ENCODE peak calls at places on chromosomes 12 and 14, in eight cellular contexts. U is neural progenitor cell; K is activated CD4-positive, alpha-beta T cell treated with anti-CD3 and anti-CD28 coated beads, Interleukin-2, amount 10 ng/mL, durations not matched to agents 7 days and 5 days; H is small intestine; M is MG63; T is endothelial cell; F is Calu3; C is lower leg skin. I is an unnamed sample.

GRCh38 chr12:115932073-115932472 is 345.4 kb downstream of the MED13L start:
- DNase-seq in C (peak), U (no peak), M (no peak), H (no peak), T (no peak), F (no peak), K (no peak), I (no peak)

GRCh38 chr12:40499856-40500255 is 192.4 kb upstream of the CNTN1 start:
- DNase-seq in C (no peak), F (no peak), K (no peak), T (no peak), U (no peak), M (no peak), H (no peak), I (no peak)

GRCh38 chr12:98894412-98895085 is 249.5 kb downstream of the APAF1 start:
- DNase-seq in T (peak), K (no peak), H (no peak), F (no peak), C (no peak), U (peak), M (no peak), I (no peak)

GRCh38 chr12:77402726-77403125 is 337.4 kb upstream of the E2F7 start:
- DNase-seq in K (no peak), H (no peak), M (no peak), C (no peak), F (no peak), T (no peak), U (no peak), I (no peak)

GRCh38 chr12:46659844-46660243 is 166.0 kb downstream of the SLC38A4 start:
- DNase-seq in H (no peak), K (no peak), C (no peak), F (no peak), T (no peak), M (no peak), U (no peak), I (no peak)

GRCh38 chr12:66942741-66943465 is 264.0 kb upstream of the GRIP1 start:
- DNase-seq in K (no peak), F (no peak), H (no peak), U (peak), C (no peak), T (peak), M (no peak), I (peak)

GRCh38 chr12:110312581-110313360 is 31.7 kb downstream of the ATP2A2 start:
- DNase-seq in T (no peak), M (peak), F (peak), C (no peak), H (peak), U (no peak), K (no peak), I (no peak)

GRCh38 chr14:54098536-54098935 is 141.9 kb upstream of the BMP4 start:
- DNase-seq in K (no peak), M (no peak), F (no peak), H (no peak), C (no peak), U (no peak), T (no peak), I (no peak)

GRCh38 chr12:107326237-107326636 is 232.9 kb upstream of the CRY1 start:
- DNase-seq in K (no peak), U (no peak), C (no peak), H (no peak), F (no peak), T (no peak), M (no peak), I (no peak)

GRCh38 chr14:98946995-98947394 is 325.0 kb downstream of the BCL11B start:
- DNase-seq in F (no peak), M (peak), H (no peak), K (no peak), C (peak), T (no peak), U (peak), I (no peak)

GRCh38 chr14:53840444-53840843 is 116.2 kb downstream of the BMP4 start:
- DNase-seq in M (no peak), T (no peak), U (no peak), K (no peak), C (no peak), H (peak), F (peak), I (no peak)

GRCh38 chr12:47990351-47991105 is 13.7 kb downstream of the COL2A1 start:
- DNase-seq in H (peak), F (no peak), K (peak), U (no peak), C (peak), M (no peak), T (no peak), I (no peak)

GRCh38 chr14:89212386-89213235 is 204.4 kb downstream of the FOXN3 start:
- DNase-seq in H (no peak), K (no peak), C (no peak), U (no peak), T (no peak), M (no peak), F (no peak), I (no peak)

GRCh38 chr14:75979641-75980422 is 2.0 kb downstream of the TGFB3 start:
- DNase-seq in M (no peak), T (no peak), F (no peak), H (no peak), K (no peak), U (no peak), C (peak), I (no peak)

GRCh38 chr12:6215932-6216494 is 15.8 kb downstream of the CD9 start:
- DNase-seq in K (no peak), T (no peak), U (no peak), H (peak), C (peak), M (peak), F (peak), I (no peak)

GRCh38 chr12:51470116-51470515 is 45.5 kb downstream of the SLC4A8 start:
- DNase-seq in M (no peak), C (no peak), F (no peak), H (no peak), T (no peak), U (no peak), K (no peak), I (no peak)

GRCh38 chr12:43696154-43696553 is 62.4 kb downstream of the PUS7L start:
- DNase-seq in H (no peak), C (no peak), F (no peak), U (no peak), K (no peak), T (no peak), M (no peak), I (no peak)

GRCh38 chr14:91886961-91887360 is 19.6 kb upstream of the TC2N start:
- DNase-seq in C (no peak), F (no peak), K (no peak), T (no peak), U (no peak), H (no peak), M (no peak), I (no peak)

GRCh38 chr12:82857276-82857675 is 170.6 kb downstream of the TMTC2 start:
- DNase-seq in K (no peak), C (no peak), F (no peak), T (no peak), U (no peak), M (no peak), H (no peak), I (no peak)

GRCh38 chr14:43166163-43166562 is 1340.9 kb downstream of the FSCB start:
- DNase-seq in K (no peak), H (no peak), M (no peak), F (no peak), C (no peak), T (no peak), U (no peak), I (no peak)

GRCh38 chr14:40280652-40281051 is 848.4 kb upstream of the FBXO33 start:
- DNase-seq in M (no peak), K (no peak), H (no peak), F (no peak), T (no peak), U (no peak), C (no peak), I (no peak)

GRCh38 chr12:132049442-132049841 is 94.7 kb downstream of the DDX51 start:
- DNase-seq in H (no peak), F (no peak), K (no peak), U (no peak), C (no peak), M (no peak), T (no peak), I (no peak)

GRCh38 chr12:103348935-103349334 is 146.8 kb downstream of the C12orf42 start:
- DNase-seq in H (no peak), K (no peak), T (no peak), M (no peak), F (no peak), C (no peak), U (no peak), I (no peak)

GRCh38 chr12:51752490-51752889 is 96.0 kb downstream of the FIGNL2 start:
- DNase-seq in H (no peak), T (no peak), F (peak), C (no peak), U (peak), K (no peak), M (peak), I (peak)

GRCh38 chr12:80861636-80862378 is 75.9 kb downstream of the LIN7A start:
- DNase-seq in H (no peak), F (no peak), U (no peak), M (peak), C (no peak), K (no peak), T (no peak), I (no peak)

GRCh38 chr12:91763654-91764439 is 381.8 kb downstream of the BTG1 start:
- DNase-seq in U (no peak), H (no peak), F (no peak), M (no peak), C (no peak), T (no peak), K (no peak), I (no peak)

GRCh38 chr14:49980027-49980426 is 87.1 kb downstream of the ARF6 start:
- DNase-seq in C (no peak), F (no peak), H (no peak), K (no peak), M (no peak), U (no peak), T (no peak), I (no peak)

GRCh38 chr12:108551556-108551955 is 9.4 kb downstream of the SART3 start:
- DNase-seq in C (no peak), M (no peak), T (no peak), F (no peak), U (no peak), K (no peak), H (no peak), I (no peak)

GRCh38 chr14:20808084-20808483 is 5.4 kb upstream of the RNASE1 start:
- DNase-seq in C (no peak), H (peak), T (no peak), M (no peak), K (no peak), F (no peak), U (no peak), I (no peak)

GRCh38 chr12:115762934-115763333 is 514.6 kb downstream of the MED13L start:
- DNase-seq in H (no peak), F (no peak), K (no peak), C (no peak), M (no peak), T (no peak), U (no peak), I (no peak)

GRCh38 chr14:105187116-105187515 is 6.0 kb upstream of the NUDT14 start:
- DNase-seq in M (no peak), F (no peak), H (no peak), T (no peak), C (no peak), K (no peak), U (no peak), I (no peak)

GRCh38 chr12:58502236-58502635 is 418.1 kb downstream of the LRIG3 start:
- DNase-seq in K (no peak), C (no peak), H (peak), F (no peak), M (no peak), U (peak), T (no peak), I (peak)

GRCh38 chr12:128069359-128069997 is 197.5 kb upstream of the TMEM132C start:
- DNase-seq in C (peak), F (peak), T (peak), K (peak), H (peak), U (peak), M (no peak), I (peak)

GRCh38 chr12:104172564-104172935 is 34.5 kb upstream of the NFYB start:
- DNase-seq in F (no peak), C (no peak), T (no peak), K (no peak), U (no peak), M (no peak), H (no peak), I (no peak)

GRCh38 chr12:109927622-109928021 is 27.5 kb downstream of the TCHP start:
- DNase-seq in U (peak), C (no peak), F (peak), H (peak), M (peak), T (peak), K (peak), I (no peak)

GRCh38 chr12:94689646-94690036 is 39.3 kb upstream of the TMCC3 start:
- DNase-seq in K (no peak), M (no peak), F (no peak), T (peak), H (no peak), C (no peak), U (no peak), I (no peak)

GRCh38 chr12:124422142-124422569 is 127.3 kb downstream of the RFLNA start:
- DNase-seq in K (no peak), U (no peak), H (peak), F (peak), C (no peak), T (no peak), M (no peak), I (no peak)

GRCh38 chr14:102979406-102979805 is 56.9 kb downstream of the AMN start:
- DNase-seq in M (no peak), F (no peak), H (no peak), K (no peak), C (no peak), T (no peak), U (no peak), I (no peak)

GRCh38 chr12:113688313-113688712 is 216.6 kb upstream of the LHX5 start:
- DNase-seq in K (no peak), F (no peak), C (no peak), H (no peak), U (no peak), M (no peak), T (no peak), I (no peak)

GRCh38 chr14:42047421-42048045 is 440.9 kb downstream of the LRFN5 start:
- DNase-seq in T (no peak), U (no peak), F (no peak), H (no peak), K (no peak), M (no peak), C (no peak), I (no peak)